ENCODE peak calls at places on chromosomes 12 and 14, in eight cellular contexts. A is GM12865, G is astrocyte of the spinal cord, N is breast epithelium, I is spleen, Z is tibial nerve, V is AG04450, R is fibroblast of lung. X is an unnamed sample.

GRCh38 chr12:124456133-124456651 is 111.2 kb downstream of the NCOR2 start:
- DNase-seq in Z (no peak), V (no peak), G (no peak), N (no peak), R (no peak), I (no peak), A (no peak), X (no peak)

GRCh38 chr14:102020058-102020971 is 55.9 kb downstream of the DYNC1H1 start:
- DNase-seq in V (peak; percentile 67), Z (no peak), R (peak; percentile 72), I (no peak), N (no peak), A (no peak), G (peak; percentile 88), X (peak; percentile 86)

GRCh38 chr12:15979096-15980091 is 68.3 kb downstream of the DERA start:
- DNase-seq in I (no peak), G (peak; percentile 93), R (peak; percentile 81), N (no peak), A (peak; percentile 17), Z (no peak), V (peak; percentile 78), X (peak; percentile 92)

GRCh38 chr14:95516554-95517209 is at the start of gene SYNE3:
- DNase-seq in N (no peak), R (no peak), G (no peak), I (peak; percentile 94), Z (no peak), A (peak; percentile 81), V (no peak), X (no peak)

GRCh38 chr12:109637341-109637740 is 63.7 kb downstream of the MVK start:
- DNase-seq in I (no peak), Z (no peak), R (no peak), A (no peak), G (no peak), V (no peak), N (no peak), X (no peak)

GRCh38 chr14:52235434-52235833 is 32.1 kb upstream of the PTGDR start:
- DNase-seq in A (no peak), G (no peak), R (no peak), N (no peak), I (no peak), Z (no peak), V (no peak), X (no peak)

GRCh38 chr12:8034802-8035201 is 2.3 kb downstream of the FOXJ2 start:
- DNase-seq in Z (no peak), G (no peak), I (no peak), N (no peak), A (no peak), R (no peak), V (no peak), X (no peak)

GRCh38 chr12:13981296-13981962 is at the start of gene GRIN2B:
- DNase-seq in Z (no peak), G (no peak), N (no peak), A (no peak), R (no peak), I (no peak), V (no peak), X (no peak)

GRCh38 chr12:120610560-120610959 is 29.4 kb upstream of the POP5 start:
- DNase-seq in V (no peak), R (no peak), G (no peak), Z (no peak), N (no peak), I (no peak), A (no peak), X (no peak)

GRCh38 chr12:98399532-98399931 is 115.9 kb upstream of the TMPO start:
- DNase-seq in I (no peak), N (no peak), G (peak; percentile 88), Z (no peak), A (peak; percentile 57), R (peak; percentile 63), V (peak; percentile 39), X (peak; percentile 48)

GRCh38 chr12:122870867-122871664 is 24.9 kb downstream of the VPS37B start:
- DNase-seq in Z (no peak), V (no peak), N (peak; percentile 81), I (peak; percentile 74), G (peak; percentile 75), R (peak; percentile 67), A (no peak), X (no peak)

GRCh38 chr12:10708862-10709261 is 14.3 kb downstream of the YBX3 start:
- DNase-seq in G (no peak), A (no peak), N (no peak), V (no peak), I (no peak), Z (no peak), R (no peak), X (no peak)

GRCh38 chr14:22564463-22564862 is 24.6 kb downstream of the DAD1 start:
- DNase-seq in A (peak; percentile 17), I (no peak), N (no peak), Z (no peak), V (no peak), G (no peak), R (no peak), X (no peak)

GRCh38 chr14:100122481-100123215 is 36.8 kb downstream of the DEGS2 start:
- DNase-seq in R (peak; percentile 50), I (no peak), A (no peak), Z (no peak), V (no peak), G (no peak), N (no peak), X (no peak)

GRCh38 chr14:99314623-99315022 is 42.6 kb upstream of the BCL11B start:
- DNase-seq in V (no peak), N (peak; percentile 3), A (no peak), Z (no peak), R (no peak), I (no peak), G (no peak), X (no peak)

GRCh38 chr12:75854681-75855309 is 176.8 kb downstream of the PHLDA1 start:
- DNase-seq in Z (no peak), V (no peak), R (peak; percentile 70), N (no peak), I (no peak), G (peak; percentile 68), A (no peak), X (peak; percentile 78)

GRCh38 chr12:125683748-125684381 is 618.6 kb downstream of the AACS start:
- DNase-seq in A (peak; percentile 64), Z (no peak), G (no peak), I (no peak), R (no peak), N (no peak), V (no peak), X (no peak)

GRCh38 chr12:67804168-67804567 is 155.6 kb downstream of the DYRK2 start:
- DNase-seq in G (no peak), A (peak; percentile 52), R (no peak), I (no peak), V (no peak), N (no peak), Z (no peak), X (no peak)

GRCh38 chr12:128969480-128970055 is 116.3 kb downstream of the GLT1D1 start:
- DNase-seq in R (no peak), A (peak; percentile 58), Z (no peak), I (no peak), G (no peak), N (no peak), V (no peak), X (no peak)

GRCh38 chr12:64682572-64683277 is 72.4 kb downstream of the RASSF3 start:
- DNase-seq in A (no peak), Z (no peak), R (peak; percentile 99), G (peak; percentile 87), I (no peak), V (peak; percentile 78), N (no peak), X (peak; percentile 68)

GRCh38 chr12:4178424-4179184 is 95.0 kb upstream of the CCND2 start:
- DNase-seq in R (no peak), N (no peak), A (peak; percentile 56), I (no peak), Z (no peak), V (no peak), G (no peak), X (no peak)
- TF ChIP-seq CTCF in R (no peak), N (no peak), A (no peak), I (no peak), Z (no peak), V (no peak), G (no peak), X (no peak)

GRCh38 chr12:55636853-55637252 is at the start of gene OR10P1:
- DNase-seq in I (no peak), N (no peak), Z (no peak), V (no peak), R (no peak), A (no peak), G (no peak), X (no peak)
- H3K4me3 ChIP-seq in I (no peak within 1 kb of the TSS), N (no peak within 1 kb of the TSS), Z (no peak within 1 kb of the TSS), V (no peak within 1 kb of the TSS), R (no peak within 1 kb of the TSS), A (no peak within 1 kb of the TSS), G (no peak within 1 kb of the TSS), X (no peak within 1 kb of the TSS)

GRCh38 chr14:72975776-72976175 is 49.5 kb downstream of the DCAF4 start:
- DNase-seq in N (no peak), G (no peak), I (peak; percentile 24), V (no peak), R (no peak), Z (no peak), A (peak; percentile 17), X (no peak)
- TF ChIP-seq CTCF in N (no peak), G (no peak), I (no peak), V (peak; percentile 3), R (no peak), Z (no peak), A (no peak), X (no peak)

DNA sequence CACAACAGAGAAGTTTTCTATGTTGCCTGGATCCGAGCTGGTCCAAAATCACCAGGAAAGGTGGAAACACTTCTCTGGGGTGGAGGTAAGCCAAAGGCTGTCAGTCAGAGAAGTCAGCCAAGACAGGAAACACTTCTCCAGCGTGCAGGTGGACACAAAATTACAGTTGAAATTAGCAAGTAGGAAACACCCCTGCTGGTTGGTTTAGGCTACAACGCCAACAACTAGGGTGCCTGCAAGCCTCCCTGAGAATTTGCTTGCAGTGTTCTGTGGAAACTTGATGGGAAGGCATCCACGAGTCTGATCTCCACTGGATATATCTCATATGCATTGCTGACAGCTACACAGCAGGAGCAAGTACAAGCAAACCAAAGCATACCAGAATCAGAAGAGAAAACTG is 600.5 kb downstream of the RERGL start:
- DNase-seq in A (no peak), I (no peak), R (no peak), Z (no peak), N (no peak), V (no peak), G (no peak), X (no peak)
- H3K4me3 ChIP-seq in A (no peak overlapping the region), I (no peak overlapping the region), R (no peak overlapping the region), Z (no peak overlapping the region), N (no peak overlapping the region), V (no peak overlapping the region), G (no peak overlapping the region), X (no peak overlapping the region)